ENCODE peak calls at places on chromosomes 11 and 22, in four cellular contexts. One of them, this sample, is unnamed.

GRCh38 chr22:46078241-46079092 is 71.9 kb upstream of the PPARA start:
- DNase-seq in endodermal cell: no peak
- DNase-seq in lower leg skin: peak; percentile 95
- DNase-seq in thoracic aorta: no peak
- DNase-seq in this sample: no peak

GRCh38 chr22:45942787-45943493 is 34.0 kb downstream of the WNT7B start:
- DNase-seq in thoracic aorta: no peak
- DNase-seq in endodermal cell: no peak
- DNase-seq in lower leg skin: no peak
- DNase-seq in this sample: no peak

GRCh38 chr11:27972432-27973170 is 135.4 kb downstream of the KIF18A start:
- DNase-seq in thoracic aorta: no peak
- DNase-seq in endodermal cell: no peak
- DNase-seq in lower leg skin: no peak
- DNase-seq in this sample: no peak

GRCh38 chr11:72781313-72782080 is 12.3 kb downstream of the STARD10 start:
- DNase-seq in thoracic aorta: no peak
- DNase-seq in endodermal cell: peak; percentile 82
- DNase-seq in lower leg skin: no peak
- DNase-seq in this sample: no peak

GRCh38 chr11:59079089-59079488 is 7.0 kb upstream of the GLYATL1B start:
- DNase-seq in lower leg skin: no peak
- DNase-seq in thoracic aorta: no peak
- DNase-seq in endodermal cell: no peak
- DNase-seq in this sample: no peak

GRCh38 chr11:114832532-114833125 is 154.3 kb downstream of the NXPE2 start:
- DNase-seq in lower leg skin: no peak
- DNase-seq in endodermal cell: no peak
- DNase-seq in thoracic aorta: no peak
- DNase-seq in this sample: no peak

GRCh38 chr11:88555829-88556202 is 218.3 kb upstream of the CTSC start:
- DNase-seq in lower leg skin: no peak
- DNase-seq in thoracic aorta: no peak
- DNase-seq in endodermal cell: no peak
- DNase-seq in this sample: no peak

GRCh38 chr11:111963786-111964385 is 26.7 kb downstream of the DIXDC1 start:
- DNase-seq in endodermal cell: no peak
- DNase-seq in thoracic aorta: no peak
- DNase-seq in lower leg skin: no peak
- DNase-seq in this sample: no peak

GRCh38 chr22:40436460-40437431 is 66.4 kb downstream of the SGSM3 start:
- DNase-seq in thoracic aorta: no peak
- DNase-seq in endodermal cell: peak; percentile 69
- DNase-seq in lower leg skin: no peak
- DNase-seq in this sample: no peak

GRCh38 chr11:35065566-35065965 is 73.4 kb upstream of the CD44 start:
- DNase-seq in thoracic aorta: no peak
- DNase-seq in lower leg skin: no peak
- DNase-seq in endodermal cell: no peak
- DNase-seq in this sample: no peak

GRCh38 chr11:23143031-23143430 is 282.8 kb upstream of the CCDC179 start:
- DNase-seq in thoracic aorta: no peak
- DNase-seq in endodermal cell: no peak
- DNase-seq in lower leg skin: no peak
- DNase-seq in this sample: no peak

GRCh38 chr11:7524831-7525230 is 11.0 kb downstream of the PPFIBP2 start:
- DNase-seq in thoracic aorta: no peak
- DNase-seq in endodermal cell: no peak
- DNase-seq in lower leg skin: no peak
- DNase-seq in this sample: no peak

GRCh38 chr22:43567691-43568308 is 156.0 kb downstream of the MPPED1 start:
- DNase-seq in lower leg skin: no peak
- DNase-seq in endodermal cell: no peak
- DNase-seq in thoracic aorta: no peak
- DNase-seq in this sample: no peak

GRCh38 chr11:72617080-72617744 is 57.0 kb downstream of the PDE2A start:
- DNase-seq in thoracic aorta: no peak
- DNase-seq in endodermal cell: no peak
- DNase-seq in lower leg skin: no peak
- DNase-seq in this sample: no peak

GRCh38 chr11:13897606-13898276 is 64.8 kb upstream of the SPON1 start:
- DNase-seq in thoracic aorta: no peak
- DNase-seq in lower leg skin: no peak
- DNase-seq in endodermal cell: no peak
- DNase-seq in this sample: no peak

GRCh38 chr11:87493516-87493915 is 455.8 kb downstream of the TMEM135 start:
- DNase-seq in lower leg skin: no peak
- DNase-seq in endodermal cell: peak; percentile 68
- DNase-seq in thoracic aorta: no peak
- DNase-seq in this sample: no peak

GRCh38 chr22:43441216-43441615 is 29.4 kb downstream of the MPPED1 start:
- DNase-seq in endodermal cell: peak; percentile 30
- DNase-seq in lower leg skin: no peak
- DNase-seq in thoracic aorta: no peak
- DNase-seq in this sample: no peak

GRCh38 chr11:131618203-131618602 is 247.8 kb downstream of the NTM start:
- DNase-seq in endodermal cell: no peak
- DNase-seq in lower leg skin: no peak
- DNase-seq in thoracic aorta: no peak
- DNase-seq in this sample: no peak

GRCh38 chr22:46066691-46067090 is 83.6 kb upstream of the PPARA start:
- DNase-seq in endodermal cell: no peak
- DNase-seq in thoracic aorta: no peak
- DNase-seq in lower leg skin: peak; percentile 88
- DNase-seq in this sample: no peak

GRCh38 chr11:35791088-35791958 is 128.7 kb downstream of the TRIM44 start:
- DNase-seq in thoracic aorta: no peak
- DNase-seq in endodermal cell: no peak
- DNase-seq in lower leg skin: no peak
- DNase-seq in this sample: no peak

GRCh38 chr11:73034777-73035176 is 107.3 kb downstream of the FCHSD2 start:
- DNase-seq in thoracic aorta: no peak
- DNase-seq in lower leg skin: no peak
- DNase-seq in endodermal cell: no peak
- DNase-seq in this sample: no peak

GRCh38 chr11:100918551-100919500 is 210.8 kb downstream of the PGR start:
- DNase-seq in lower leg skin: no peak
- DNase-seq in thoracic aorta: no peak
- DNase-seq in endodermal cell: no peak
- DNase-seq in this sample: no peak

GRCh38 chr22:30183861-30184278 is 62.7 kb downstream of the LIF start:
- DNase-seq in lower leg skin: no peak
- DNase-seq in thoracic aorta: no peak
- DNase-seq in endodermal cell: no peak
- DNase-seq in this sample: no peak

GRCh38 chr11:6745465-6746015 is 26.2 kb downstream of the OR2AG2 start:
- DNase-seq in lower leg skin: no peak
- DNase-seq in thoracic aorta: no peak
- DNase-seq in endodermal cell: no peak
- DNase-seq in this sample: no peak

GRCh38 chr11:88301478-88302140 is 35.9 kb downstream of the CTSC start:
- DNase-seq in lower leg skin: no peak
- DNase-seq in thoracic aorta: no peak
- DNase-seq in endodermal cell: no peak
- DNase-seq in this sample: no peak

GRCh38 chr11:57530215-57530595 is 349 bp downstream of the TIMM10 start:
- DNase-seq in thoracic aorta: no peak
- DNase-seq in endodermal cell: no peak
- DNase-seq in lower leg skin: no peak
- DNase-seq in this sample: no peak

GRCh38 chr11:103609117-103610066 is 427.0 kb upstream of the DDI1 start:
- DNase-seq in endodermal cell: peak; percentile 83
- DNase-seq in lower leg skin: no peak
- DNase-seq in thoracic aorta: no peak
- DNase-seq in this sample: no peak
- TF ChIP-seq CTCF in endodermal cell: peak; percentile 81
- TF ChIP-seq CTCF in lower leg skin: no peak
- TF ChIP-seq CTCF in thoracic aorta: peak; percentile 16
- TF ChIP-seq CTCF in this sample: no peak

GRCh38 chr11:5556596-5557188 is 8.4 kb upstream of the OR52H1 start:
- DNase-seq in thoracic aorta: no peak
- DNase-seq in lower leg skin: no peak
- DNase-seq in endodermal cell: no peak
- DNase-seq in this sample: no peak

GRCh38 chr11:5550440-5551095 is 2.2 kb upstream of the OR52H1 start:
- DNase-seq in lower leg skin: no peak
- DNase-seq in thoracic aorta: no peak
- DNase-seq in endodermal cell: no peak
- DNase-seq in this sample: no peak

GRCh38 chr11:5547982-5548381 is 358 bp downstream of the OR52H1 start:
- DNase-seq in thoracic aorta: no peak
- DNase-seq in endodermal cell: no peak
- DNase-seq in lower leg skin: no peak
- DNase-seq in this sample: no peak

GRCh38 chr11:5548440-5548839 is at the start of gene OR52H1:
- DNase-seq in lower leg skin: no peak
- DNase-seq in thoracic aorta: no peak
- DNase-seq in endodermal cell: no peak
- DNase-seq in this sample: no peak

DNA sequence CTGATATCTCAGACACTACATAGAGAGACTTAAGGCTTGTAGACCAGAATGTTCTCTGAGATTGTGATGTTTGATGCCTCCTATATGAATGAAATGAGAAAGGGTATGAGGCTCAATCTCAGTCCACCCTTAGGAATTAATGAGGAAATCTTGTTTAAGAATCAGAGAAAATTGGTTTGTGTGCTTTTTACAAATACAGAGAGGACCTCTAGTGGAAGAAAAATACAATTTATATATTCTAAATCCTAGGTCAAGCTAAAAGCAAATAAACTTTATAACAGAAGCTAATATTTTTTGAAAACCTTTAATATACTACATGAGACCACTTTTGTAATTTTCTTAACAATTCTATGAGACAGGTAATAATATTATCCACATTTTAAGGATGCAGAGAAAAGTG is 5.0 kb upstream of the OR52H1 start:
- DNase-seq in thoracic aorta: no peak
- DNase-seq in endodermal cell: no peak
- DNase-seq in lower leg skin: no peak
- DNase-seq in this sample: no peak
- TF ChIP-seq CTCF in thoracic aorta: no peak
- TF ChIP-seq CTCF in endodermal cell: peak; percentile 60
- TF ChIP-seq CTCF in lower leg skin: no peak
- TF ChIP-seq CTCF in this sample: no peak

GRCh38 chr11:45803981-45804805 is 756 bp upstream of the SLC35C1 start:
- DNase-seq in endodermal cell: peak; percentile 89
- DNase-seq in lower leg skin: peak; percentile 96
- DNase-seq in thoracic aorta: peak; percentile 21
- DNase-seq in this sample: peak; percentile 78
- TF ChIP-seq CTCF in endodermal cell: no peak
- TF ChIP-seq CTCF in lower leg skin: no peak
- TF ChIP-seq CTCF in thoracic aorta: no peak
- TF ChIP-seq CTCF in this sample: no peak

DNA sequence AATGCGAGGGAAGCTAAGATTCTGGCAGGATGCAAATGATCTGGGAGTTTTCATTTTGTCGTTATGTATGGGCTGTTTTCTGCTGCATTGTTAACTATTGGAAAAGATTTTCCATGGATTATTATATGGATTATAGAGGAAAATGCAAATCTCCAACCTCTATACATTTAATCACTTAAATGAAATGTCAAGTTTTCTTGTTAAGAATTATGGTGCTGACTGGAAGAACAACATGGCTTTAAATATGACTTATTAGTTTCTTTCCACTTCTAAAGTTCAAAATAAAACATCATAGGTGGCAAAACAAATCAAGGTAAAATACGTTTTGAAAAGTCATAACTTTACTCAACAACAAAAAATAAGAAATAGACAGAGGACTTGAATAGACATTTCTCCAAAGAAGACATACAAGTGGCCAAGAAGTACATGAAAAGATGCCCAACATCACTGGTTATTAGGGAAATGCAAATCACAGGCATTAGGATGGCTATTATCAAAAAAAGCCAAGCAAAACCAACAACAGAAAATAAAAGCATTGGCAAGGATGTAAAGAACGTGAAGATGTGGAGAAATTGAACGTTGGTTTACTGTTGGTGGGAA is 56.2 kb upstream of the CLDN5 start:
- DNase-seq in lower leg skin: no peak
- DNase-seq in thoracic aorta: no peak
- DNase-seq in endodermal cell: no peak
- DNase-seq in this sample: no peak
- TF ChIP-seq CTCF in lower leg skin: no peak
- TF ChIP-seq CTCF in thoracic aorta: no peak
- TF ChIP-seq CTCF in endodermal cell: no peak
- TF ChIP-seq CTCF in this sample: no peak

GRCh38 chr11:63427971-63428508 is 58.5 kb downstream of the SLC22A9 start:
- DNase-seq in lower leg skin: no peak
- DNase-seq in endodermal cell: peak; percentile 45
- DNase-seq in thoracic aorta: no peak
- DNase-seq in this sample: no peak
- TF ChIP-seq CTCF in lower leg skin: no peak
- TF ChIP-seq CTCF in endodermal cell: peak; percentile 61
- TF ChIP-seq CTCF in thoracic aorta: no peak
- TF ChIP-seq CTCF in this sample: no peak

GRCh38 chr11:66130978-66131377 is 60.9 kb downstream of the PACS1 start:
- DNase-seq in thoracic aorta: no peak
- DNase-seq in endodermal cell: no peak
- DNase-seq in lower leg skin: no peak
- DNase-seq in this sample: no peak

GRCh38 chr11:66126064-66126463 is 56.0 kb downstream of the PACS1 start:
- DNase-seq in endodermal cell: no peak
- DNase-seq in lower leg skin: no peak
- DNase-seq in thoracic aorta: no peak
- DNase-seq in this sample: no peak

GRCh38 chr11:66124564-66124963 is 54.5 kb downstream of the PACS1 start:
- DNase-seq in lower leg skin: no peak
- DNase-seq in thoracic aorta: no peak
- DNase-seq in endodermal cell: no peak
- DNase-seq in this sample: no peak

GRCh38 chr11:66123902-66124301 is 53.8 kb downstream of the PACS1 start:
- DNase-seq in thoracic aorta: no peak
- DNase-seq in lower leg skin: no peak
- DNase-seq in endodermal cell: no peak
- DNase-seq in this sample: no peak

GRCh38 chr11:66126808-66127555 is 56.9 kb downstream of the PACS1 start:
- DNase-seq in thoracic aorta: peak; percentile 6
- DNase-seq in lower leg skin: no peak
- DNase-seq in endodermal cell: peak; percentile 64
- DNase-seq in this sample: no peak
- TF ChIP-seq CTCF in thoracic aorta: no peak
- TF ChIP-seq CTCF in lower leg skin: no peak
- TF ChIP-seq CTCF in endodermal cell: no peak
- TF ChIP-seq CTCF in this sample: no peak

This sample was measured in omental fat pad.